ENCODE peak calls at places on chromosomes 7 and 10, in nine cellular contexts. M is GM23248; W is prostate gland; A is endodermal cell; Y is right atrium auricular region; T is CD8-positive, alpha-beta memory T cell; C is upper lobe of right lung; G is Peyer's patch; P is CD8-positive, alpha-beta T cell. Q is an unnamed sample.

GRCh38 chr10:93039721-93040120 is 20.9 kb upstream of the CYP26C1 start:
- DNase-seq in M (peak; percentile 70), W (no peak), A (peak; percentile 80), Y (no peak), T (no peak), C (no peak), G (no peak), P (no peak), Q (no peak)

GRCh38 chr7:130943336-130943901 is 209.4 kb upstream of the KLF14 start:
- DNase-seq in M (peak; percentile 75), W (no peak), A (no peak), Y (no peak), T (peak; percentile 62), C (no peak), G (no peak), P (no peak), Q (no peak)

GRCh38 chr7:81190997-81191747 is 272.3 kb upstream of the SEMA3C start:
- DNase-seq in M (peak; percentile 70), W (no peak), A (no peak), Y (no peak), T (no peak), C (no peak), G (no peak), P (no peak), Q (no peak)

GRCh38 chr7:17056491-17057142 is 174.8 kb upstream of the AGR3 start:
- DNase-seq in M (peak; percentile 46), W (no peak), A (no peak), Y (no peak), T (no peak), C (no peak), G (no peak), P (no peak), Q (no peak)

GRCh38 chr10:35640951-35641429 is 1.1 kb downstream of the FZD8 start:
- DNase-seq in M (peak; percentile 94), W (peak; percentile 37), A (peak; percentile 88), Y (peak; percentile 69), T (peak; percentile 34), C (peak; percentile 85), G (peak; percentile 70), P (no peak), Q (peak; percentile 82)

GRCh38 chr10:28991326-28991725 is 297.5 kb upstream of the LYZL1 start:
- DNase-seq in M (peak; percentile 65), W (no peak), A (peak; percentile 52), Y (no peak), T (no peak), C (no peak), G (no peak), P (no peak), Q (no peak)

GRCh38 chr7:135831451-135832220 is 83.0 kb upstream of the FAM180A start:
- DNase-seq in M (no peak), W (no peak), A (peak; percentile 26), Y (no peak), T (no peak), C (no peak), G (no peak), P (no peak), Q (no peak)

GRCh38 chr7:98286701-98287485 is 5.4 kb downstream of the BRI3 start:
- DNase-seq in M (peak; percentile 51), W (no peak), A (no peak), Y (no peak), T (no peak), C (peak; percentile 65), G (no peak), P (no peak), Q (no peak)

GRCh38 chr10:29033311-29033940 is 255.4 kb upstream of the LYZL1 start:
- DNase-seq in M (no peak), W (no peak), A (no peak), Y (no peak), T (no peak), C (no peak), G (no peak), P (no peak), Q (no peak)

GRCh38 chr7:108839091-108839490 is 269.4 kb downstream of the DNAJB9 start:
- DNase-seq in M (no peak), W (no peak), A (no peak), Y (no peak), T (no peak), C (no peak), G (no peak), P (no peak), Q (no peak)

GRCh38 chr7:2104107-2104710 is 128.5 kb downstream of the MAD1L1 start:
- DNase-seq in M (peak; percentile 96), W (peak; percentile 56), A (peak; percentile 95), Y (peak; percentile 93), T (peak; percentile 89), C (peak; percentile 93), G (peak; percentile 83), P (peak; percentile 50), Q (peak; percentile 97)

GRCh38 chr7:106891545-106892410 is 26.7 kb downstream of the PIK3CG start:
- DNase-seq in M (no peak), W (no peak), A (no peak), Y (no peak), T (no peak), C (no peak), G (no peak), P (no peak), Q (no peak)
- H3K27ac ChIP-seq in M (no peak overlapping the region), W (no peak overlapping the region), A (no peak overlapping the region), Y (no peak overlapping the region), T (no peak overlapping the region), C (no peak overlapping the region), G (no peak overlapping the region), P (no peak overlapping the region), Q (no peak overlapping the region)

GRCh38 chr10:125041856-125042506 is 100.1 kb downstream of the ZRANB1 start:
- DNase-seq in M (no peak), W (no peak), A (no peak), Y (no peak), T (no peak), C (peak; percentile 49), G (no peak), P (no peak), Q (no peak)

GRCh38 chr10:125039354-125039769 is 97.4 kb downstream of the ZRANB1 start:
- DNase-seq in M (no peak), W (no peak), A (peak; percentile 54), Y (no peak), T (no peak), C (no peak), G (no peak), P (no peak), Q (no peak)

GRCh38 chr10:125049216-125049903 is 107.4 kb downstream of the ZRANB1 start:
- DNase-seq in M (no peak), W (no peak), A (no peak), Y (no peak), T (no peak), C (no peak), G (no peak), P (no peak), Q (no peak)

GRCh38 chr10:125048101-125048864 is 106.4 kb downstream of the ZRANB1 start:
- DNase-seq in M (peak; percentile 89), W (peak; percentile 81), A (peak; percentile 98), Y (peak; percentile 86), T (peak; percentile 16), C (peak; percentile 92), G (peak; percentile 91), P (peak; percentile 40), Q (peak; percentile 94)

DNA sequence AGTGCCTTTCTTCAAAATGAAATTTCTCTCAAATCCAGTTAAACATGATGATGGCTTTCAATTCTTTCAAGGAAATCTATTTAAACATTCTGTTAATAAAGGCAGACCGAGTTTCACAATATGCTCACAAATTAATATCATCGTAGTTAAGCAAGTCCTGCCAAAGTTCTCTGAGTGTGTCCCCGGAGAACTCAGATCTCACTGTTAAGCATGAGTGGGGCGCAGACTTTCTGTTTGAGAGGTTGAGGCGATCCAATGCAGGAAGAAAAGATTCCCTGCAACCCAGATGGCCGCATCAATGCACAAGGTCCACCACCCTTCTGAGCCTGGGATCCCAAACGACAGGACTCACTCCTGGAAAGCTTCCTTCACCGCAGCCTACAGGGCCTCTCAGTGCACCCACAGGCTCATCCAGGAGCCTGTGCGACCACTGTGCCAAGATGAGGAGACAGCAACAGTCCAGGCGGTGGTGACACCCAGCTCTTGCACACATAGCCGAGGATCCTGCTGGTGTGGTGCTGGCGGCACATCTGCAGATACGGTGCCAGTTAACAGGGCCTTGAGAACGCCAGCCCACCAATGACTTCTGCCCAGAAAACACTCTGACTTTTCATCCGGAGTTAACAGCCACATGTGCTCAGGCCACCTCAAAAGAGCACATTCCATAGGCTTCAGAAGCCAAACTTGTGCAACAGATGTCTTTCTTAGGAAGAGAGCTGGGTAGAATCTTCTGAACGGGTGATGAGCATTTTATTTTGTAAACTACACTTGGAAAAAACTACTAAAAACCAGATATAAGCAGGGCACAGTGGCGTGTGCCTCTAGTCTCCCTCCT is 102.1 kb downstream of the ZRANB1 start:
- DNase-seq in M (peak; percentile 61), W (no peak), A (no peak), Y (no peak), T (no peak), C (peak; percentile 37), G (no peak), P (no peak), Q (peak; percentile 50)
- H3K27ac ChIP-seq in M (peak overlapping the region; percentile 40), W (peak overlapping the region; percentile 0), A (no peak overlapping the region), Y (peak overlapping the region; percentile 8), T (no peak overlapping the region), C (no peak overlapping the region), G (no peak overlapping the region), P (no peak overlapping the region), Q (no peak overlapping the region)

DNA sequence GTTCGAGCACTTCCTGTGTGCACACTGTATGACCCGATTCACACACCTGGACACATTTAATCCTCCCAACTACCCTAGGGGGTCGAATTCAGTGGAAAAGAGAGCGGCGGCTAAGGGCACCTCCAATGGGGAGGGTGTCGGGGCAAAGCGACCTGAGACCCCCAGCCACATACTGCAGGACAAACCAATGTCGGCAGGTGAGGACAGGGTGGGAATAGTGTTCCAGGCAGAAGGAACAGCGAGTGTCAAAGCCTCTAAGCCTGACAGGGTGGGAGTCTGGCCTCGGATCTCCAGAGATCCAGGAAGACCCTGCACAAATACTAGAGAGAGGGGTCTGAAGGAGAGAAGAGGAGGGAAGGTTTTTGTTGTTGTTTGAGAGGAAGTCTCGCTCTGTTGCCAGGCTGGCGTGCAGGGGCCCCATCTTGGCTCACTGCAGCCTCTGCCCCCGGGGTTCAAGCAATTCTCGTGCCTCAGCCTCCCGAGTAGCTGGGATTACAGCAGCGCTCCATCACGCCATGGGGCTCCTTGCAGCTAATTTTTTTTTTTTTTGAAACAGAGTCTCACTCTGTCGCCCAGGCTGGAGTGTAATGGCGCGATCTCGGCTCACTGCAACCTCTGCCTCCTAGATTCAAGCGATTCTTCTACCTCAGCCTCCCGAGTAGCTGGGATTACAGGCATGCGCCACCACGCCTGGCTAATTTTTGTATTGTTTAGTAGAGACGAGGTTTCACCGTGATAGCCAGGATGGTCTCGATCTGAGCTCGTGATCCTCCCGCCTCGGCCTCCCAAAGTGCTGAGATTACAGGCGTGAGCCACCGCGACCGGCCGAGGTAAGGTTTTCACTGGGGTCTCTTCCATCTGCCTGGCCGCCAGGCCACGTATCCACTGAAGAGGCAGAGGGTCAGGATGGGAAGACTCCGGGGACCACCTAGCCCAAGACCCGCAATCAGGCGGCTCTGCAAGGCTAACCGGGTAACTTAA is 1.2 kb upstream of the ARPC1B start:
- DNase-seq in M (no peak), W (no peak), A (no peak), Y (no peak), T (peak; percentile 50), C (no peak), G (no peak), P (no peak), Q (peak; percentile 55)
- H3K27ac ChIP-seq in M (no peak overlapping the region), W (peak overlapping the region; percentile 77), A (no peak overlapping the region), Y (peak overlapping the region; percentile 90), T (peak overlapping the region; percentile 90), C (peak overlapping the region; percentile 95), G (peak overlapping the region; percentile 97), P (peak overlapping the region; percentile 91), Q (peak overlapping the region; percentile 84)

DNA sequence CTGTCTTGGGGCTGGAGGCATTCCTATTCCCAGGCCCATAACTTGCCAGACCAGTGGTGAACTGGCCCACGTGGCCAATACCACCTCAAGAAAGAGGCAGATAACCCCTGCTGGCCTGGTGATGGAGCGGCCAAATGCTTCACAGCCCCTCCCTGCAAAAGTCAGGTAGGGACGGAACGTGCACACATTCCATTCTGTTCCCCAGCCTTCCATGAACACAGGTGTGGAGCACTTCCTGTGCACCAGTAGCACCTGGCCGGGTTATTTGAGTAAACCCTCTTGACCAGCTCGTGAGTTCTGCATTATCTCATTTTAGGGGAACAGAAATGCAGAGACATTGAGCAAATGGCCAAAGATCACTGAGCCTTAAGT is 134.4 kb downstream of the SH3PXD2A start:
- DNase-seq in M (no peak), W (no peak), A (no peak), Y (no peak), T (no peak), C (no peak), G (no peak), P (no peak), Q (no peak)
- H3K27ac ChIP-seq in M (no peak overlapping the region), W (no peak overlapping the region), A (no peak overlapping the region), Y (no peak overlapping the region), T (no peak overlapping the region), C (no peak overlapping the region), G (no peak overlapping the region), P (no peak overlapping the region), Q (no peak overlapping the region)